ENCODE peak calls at places on chromosomes 13 and 19, in nine cellular contexts. P, J, I, M, R, O, U, G and A are unnamed samples. For H3K4me1 and H3K27me3, the result is how much of the 10 kb centered on the place peaks cover.

GRCh38 chr13:33745370-33746324 is 72.3 kb upstream of the RFC3 start:
- DNase-seq in P (no peak), J (no peak), I (no peak), M (no peak), R (no peak), O (no peak), U (no peak), G (no peak), A (no peak)

GRCh38 chr13:44158741-44159632 is 214.6 kb upstream of the SERP2 start:
- DNase-seq in P (no peak), J (no peak), I (peak), M (no peak), R (no peak), O (no peak), U (peak), G (no peak), A (peak)

GRCh38 chr13:105598551-105598950 is 936.9 kb downstream of the EFNB2 start:
- DNase-seq in P (no peak), J (no peak), I (no peak), M (no peak), R (no peak), O (peak), U (peak), G (no peak), A (no peak)

GRCh38 chr19:47406711-47407416 is 12.5 kb downstream of the MEIS3 start:
- DNase-seq in P (no peak), J (peak), I (no peak), M (no peak), R (no peak), O (no peak), U (peak), G (no peak), A (peak)

GRCh38 chr13:24274452-24274971 is 34.9 kb upstream of the C1QTNF9 start:
- DNase-seq in P (peak), J (no peak), I (no peak), M (no peak), R (no peak), O (no peak), U (peak), G (peak), A (no peak)

GRCh38 chr13:76745246-76746200 is 140.7 kb downstream of the KCTD12 start:
- DNase-seq in P (no peak), J (no peak), I (no peak), M (no peak), R (no peak), O (no peak), U (peak), G (no peak), A (no peak)

GRCh38 chr19:54644056-54644455 is 13.8 kb downstream of the LILRB1 start:
- DNase-seq in P (no peak), J (no peak), I (peak), M (no peak), R (no peak), O (no peak), U (no peak), G (peak), A (no peak)

GRCh38 chr13:48235100-48235813 is 2.3 kb downstream of the ITM2B start:
- DNase-seq in P (peak), J (peak), I (no peak), M (no peak), R (no peak), O (peak), U (peak), G (peak), A (peak)

GRCh38 chr13:31803327-31803726 is 64.0 kb downstream of the RXFP2 start:
- DNase-seq in P (no peak), J (no peak), I (no peak), M (no peak), R (no peak), O (no peak), U (no peak), G (no peak), A (no peak)
- H3K4me1 ChIP-seq in P (under half), J (under half), I (under half), M (under half), R (under half), O (under half), U (under half), G (under half), A (under half)

GRCh38 chr19:4493104-4493928 is 21.2 kb downstream of the HDGFL2 start:
- DNase-seq in P (no peak), J (no peak), I (no peak), M (no peak), R (no peak), O (no peak), U (no peak), G (no peak), A (no peak)

GRCh38 chr19:4494691-4495064 is 22.6 kb downstream of the HDGFL2 start:
- DNase-seq in P (no peak), J (no peak), I (no peak), M (no peak), R (no peak), O (no peak), U (no peak), G (no peak), A (no peak)

GRCh38 chr19:4492337-4493103 is 20.4 kb downstream of the HDGFL2 start:
- DNase-seq in P (no peak), J (no peak), I (no peak), M (no peak), R (no peak), O (no peak), U (no peak), G (no peak), A (no peak)

GRCh38 chr19:4495471-4495870 is 22.8 kb downstream of the PLIN4 start:
- DNase-seq in P (no peak), J (no peak), I (no peak), M (no peak), R (no peak), O (no peak), U (no peak), G (no peak), A (no peak)

DNA sequence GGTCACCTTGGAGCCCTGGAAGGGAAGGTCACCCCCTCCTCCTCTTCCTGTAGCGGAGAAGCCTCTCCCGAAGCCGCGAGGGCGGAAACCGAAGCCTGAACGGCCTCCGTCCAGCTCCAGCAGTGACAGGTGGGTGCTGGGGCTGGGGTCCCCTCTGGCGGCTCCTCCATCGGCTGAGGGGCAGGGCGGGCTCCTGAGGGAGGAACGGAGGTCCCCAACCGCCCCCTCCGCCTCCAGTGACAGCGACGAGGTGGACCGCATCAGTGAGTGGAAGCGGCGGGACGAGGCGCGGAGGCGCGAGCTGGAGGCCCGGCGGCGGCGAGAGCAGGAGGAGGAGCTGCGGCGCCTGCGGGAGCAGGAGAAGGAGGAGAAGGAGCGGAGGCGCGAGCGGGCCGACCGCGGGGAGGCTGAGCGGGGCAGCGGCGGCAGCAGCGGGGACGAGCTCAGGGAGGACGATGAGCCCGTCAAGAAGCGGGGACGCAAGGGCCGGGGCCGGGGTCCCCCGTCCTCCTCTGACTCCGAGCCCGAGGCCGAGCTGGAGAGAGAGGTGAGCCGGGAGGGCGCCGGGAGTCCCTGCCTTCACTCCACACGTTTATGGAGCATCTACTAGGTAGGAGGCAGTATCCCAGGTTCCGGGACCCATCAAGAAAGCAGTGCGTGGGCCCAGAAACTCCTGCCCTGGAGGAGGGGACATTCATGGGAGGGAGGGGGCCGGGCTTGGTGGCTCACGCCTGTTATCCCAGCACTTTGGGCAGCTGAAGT is 22.0 kb downstream of the HDGFL2 start:
- DNase-seq in P (no peak), J (no peak), I (no peak), M (no peak), R (no peak), O (no peak), U (no peak), G (no peak), A (no peak)
- H3K27ac ChIP-seq in P (no peak), J (no peak), I (no peak), M (no peak), R (no peak), O (no peak), U (no peak), G (no peak), A (no peak)

GRCh38 chr19:45467115-45467455 is 711 bp upstream of the FOSB start:
- DNase-seq in P (no peak), J (peak), I (no peak), M (no peak), R (no peak), O (no peak), U (peak), G (no peak), A (peak)

GRCh38 chr19:45468803-45469131 is 971 bp downstream of the FOSB start:
- DNase-seq in P (no peak), J (peak), I (no peak), M (no peak), R (no peak), O (no peak), U (no peak), G (no peak), A (no peak)

GRCh38 chr19:45467456-45468158 is at the start of gene FOSB:
- DNase-seq in P (peak), J (peak), I (peak), M (peak), R (peak), O (peak), U (peak), G (peak), A (peak)

GRCh38 chr19:45469132-45469834 is 1.5 kb downstream of the FOSB start:
- DNase-seq in P (peak), J (peak), I (peak), M (peak), R (no peak), O (peak), U (peak), G (peak), A (peak)

DNA sequence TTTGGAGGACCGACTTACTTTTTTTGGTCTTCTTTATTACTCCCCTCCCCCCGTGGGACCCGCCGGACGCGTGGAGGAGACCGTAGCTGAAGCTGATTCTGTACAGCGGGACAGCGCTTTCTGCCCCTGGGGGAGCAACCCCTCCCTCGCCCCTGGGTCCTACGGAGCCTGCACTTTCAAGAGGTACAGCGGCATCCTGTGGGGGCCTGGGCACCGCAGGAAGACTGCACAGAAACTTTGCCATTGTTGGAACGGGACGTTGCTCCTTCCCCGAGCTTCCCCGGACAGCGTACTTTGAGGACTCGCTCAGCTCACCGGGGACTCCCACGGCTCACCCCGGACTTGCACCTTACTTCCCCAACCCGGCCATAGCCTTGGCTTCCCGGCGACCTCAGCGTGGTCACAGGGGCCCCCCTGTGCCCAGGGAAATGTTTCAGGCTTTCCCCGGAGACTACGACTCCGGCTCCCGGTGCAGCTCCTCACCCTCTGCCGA is 409 bp downstream of the FOSB start:
- DNase-seq in P (peak), J (peak), I (peak), M (no peak), R (no peak), O (no peak), U (peak), G (peak), A (peak)
- H3K27me3 ChIP-seq in P (under half), J (under half), I (under half), M (under half), R (under half), O (under half), U (under half), G (under half), A (under half)

GRCh38 chr13:23007430-23007829 is 173.3 kb upstream of the SGCG start:
- DNase-seq in P (peak), J (no peak), I (no peak), M (no peak), R (no peak), O (no peak), U (no peak), G (no peak), A (no peak)
- H3K4me1 ChIP-seq in P (under half), J (under half), I (under half), M (under half), R (under half), O (under half), U (under half), G (under half), A (under half)

DNA sequence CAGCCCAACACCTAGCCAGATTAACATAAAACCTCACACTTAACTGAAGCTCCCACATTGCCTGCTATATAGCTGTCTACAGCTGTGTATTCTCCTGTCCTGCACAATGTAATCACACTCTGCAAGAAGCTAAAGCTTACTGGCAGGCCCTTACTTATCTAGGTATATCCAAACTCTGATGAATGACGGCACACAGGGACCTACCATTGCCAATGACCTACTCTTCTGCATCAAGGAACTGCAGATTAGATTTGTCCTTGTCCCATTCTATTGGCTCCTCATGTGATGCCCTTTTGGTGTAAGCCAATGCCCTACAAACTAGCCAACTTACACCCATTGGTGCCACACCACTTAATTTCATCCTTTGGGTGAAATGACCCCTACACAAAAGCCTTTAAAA is 26.4 kb downstream of the ZNF45 start:
- DNase-seq in P (no peak), J (no peak), I (no peak), M (no peak), R (no peak), O (no peak), U (no peak), G (no peak), A (no peak)
- H3K27ac ChIP-seq in P (no peak), J (no peak), I (no peak), M (no peak), R (no peak), O (no peak), U (no peak), G (no peak), A (no peak)

GRCh38 chr19:35140207-35140897 is 1.7 kb downstream of the FXYD1 start:
- DNase-seq in P (no peak), J (no peak), I (no peak), M (no peak), R (no peak), O (no peak), U (no peak), G (no peak), A (no peak)
- H3K27me3 ChIP-seq in P (under half), J (under half), I (under half), M (under half), R (under half), O (under half), U (under half), G (under half), A (under half)